ENCODE peak calls at places on chromosomes 4 and X, in four cellular contexts. N, V, M and K are unnamed samples.

GRCh38 chr4:166675411-166675810 is 558.9 kb downstream of the SPOCK3 start:
- DNase-seq in N (no peak), V (no peak), M (no peak), K (no peak)

GRCh38 chr4:105503484-105503883 is 29.6 kb upstream of the PPA2 start:
- DNase-seq in N (no peak), V (no peak), M (no peak), K (no peak)

GRCh38 chrX:134580947-134581346 is 77.3 kb downstream of the PLAC1 start:
- DNase-seq in N (no peak), V (no peak), M (no peak), K (no peak)

GRCh38 chrX:139596068-139596467 is 65.5 kb downstream of the F9 start:
- DNase-seq in N (no peak), V (no peak), M (no peak), K (no peak)

GRCh38 chr4:39698424-39699009 is 581 bp downstream of the UBE2K start:
- DNase-seq in N (no peak), V (peak; percentile 85), M (no peak), K (peak; percentile 74)

GRCh38 chrX:63784902-63785692 is at the start of gene ARHGEF9:
- DNase-seq in N (no peak), V (peak; percentile 81), M (no peak), K (peak; percentile 69)

GRCh38 chr4:134807231-134807745 is 605.7 kb upstream of the PABPC4L start:
- DNase-seq in N (no peak), V (no peak), M (no peak), K (no peak)

GRCh38 chr4:1002631-1003251 is 8.7 kb upstream of the FGFRL1 start:
- DNase-seq in N (no peak), V (no peak), M (no peak), K (no peak)

GRCh38 chrX:37926700-37927099 is 79.3 kb upstream of the DYNLT3 start:
- DNase-seq in N (no peak), V (no peak), M (no peak), K (peak; percentile 8)

GRCh38 chr4:107269175-107269574 is 233.1 kb upstream of the DKK2 start:
- DNase-seq in N (no peak), V (no peak), M (no peak), K (no peak)

GRCh38 chr4:137955615-137956014 is 286.5 kb downstream of the SLC7A11 start:
- DNase-seq in N (no peak), V (no peak), M (no peak), K (no peak)

GRCh38 chr4:136637071-136637777 is 895.1 kb downstream of the PCDH18 start:
- DNase-seq in N (peak; percentile 15), V (peak; percentile 78), M (no peak), K (peak; percentile 22)

GRCh38 chrX:53859890-53860289 is 173.4 kb upstream of the HUWE1 start:
- DNase-seq in N (no peak), V (no peak), M (no peak), K (no peak)

GRCh38 chr4:182277402-182277801 is 34.2 kb downstream of the TENM3 start:
- DNase-seq in N (no peak), V (no peak), M (no peak), K (no peak)

GRCh38 chr4:89413518-89413917 is 105.9 kb upstream of the GPRIN3 start:
- DNase-seq in N (no peak), V (no peak), M (no peak), K (no peak)

GRCh38 chrX:33041141-33041540 is 170.2 kb downstream of the DMD start:
- DNase-seq in N (no peak), V (no peak), M (no peak), K (no peak)

GRCh38 chr4:111802191-111802590 is 343.1 kb upstream of the FAM241A start:
- DNase-seq in N (no peak), V (no peak), M (no peak), K (no peak)

GRCh38 chr4:110869114-110869513 is 246.2 kb upstream of the PITX2 start:
- DNase-seq in N (no peak), V (no peak), M (no peak), K (no peak)

GRCh38 chrX:94401426-94401825 is 727.4 kb downstream of the FAM133A start:
- DNase-seq in N (no peak), V (no peak), M (no peak), K (no peak)

GRCh38 chr4:11468901-11469300 is 40.2 kb upstream of the HS3ST1 start:
- DNase-seq in N (no peak), V (no peak), M (no peak), K (no peak)

GRCh38 chr4:172736046-172736445 is 432.6 kb upstream of the GALNT7 start:
- DNase-seq in N (no peak), V (no peak), M (no peak), K (no peak)

GRCh38 chrX:40008841-40009461 is 88.8 kb downstream of the BCOR start:
- DNase-seq in N (no peak), V (peak; percentile 84), M (no peak), K (peak; percentile 82)

GRCh38 chrX:47327902-47328301 is 42.5 kb upstream of the ZNF157 start:
- DNase-seq in N (no peak), V (no peak), M (no peak), K (no peak)

GRCh38 chrX:112760697-112761096 is 79.9 kb downstream of the AMOT start:
- DNase-seq in N (no peak), V (no peak), M (no peak), K (no peak)

GRCh38 chrX:155314260-155314659 is 20.2 kb downstream of the CLIC2 start:
- DNase-seq in N (no peak), V (no peak), M (no peak), K (no peak)

GRCh38 chrX:112808007-112808406 is 32.6 kb downstream of the AMOT start:
- DNase-seq in N (no peak), V (no peak), M (no peak), K (no peak)

GRCh38 chrX:40912166-40912565 is 173.1 kb upstream of the USP9X start:
- DNase-seq in N (no peak), V (no peak), M (no peak), K (no peak)

GRCh38 chrX:82362550-82362949 is 1145.5 kb upstream of the POU3F4 start:
- DNase-seq in N (no peak), V (no peak), M (no peak), K (no peak)

GRCh38 chrX:41025926-41026325 is 59.3 kb upstream of the USP9X start:
- DNase-seq in N (no peak), V (no peak), M (no peak), K (no peak)

GRCh38 chr4:73718375-73719373 is 21.7 kb upstream of the CXCL8 start:
- DNase-seq in N (no peak), V (no peak), M (no peak), K (no peak)

GRCh38 chrX:148417934-148418333 is 82.5 kb upstream of the AFF2 start:
- DNase-seq in N (no peak), V (no peak), M (no peak), K (no peak)

GRCh38 chr4:103075435-103075893 is 1.1 kb downstream of the SLC9B2 start:
- DNase-seq in N (peak; percentile 1), V (no peak), M (no peak), K (peak; percentile 26)

GRCh38 chr4:98448923-98449322 is 187.7 kb downstream of the RAP1GDS1 start:
- DNase-seq in N (no peak), V (no peak), M (no peak), K (no peak)

GRCh38 chrX:153507484-153508178 is 9.8 kb upstream of the ATP2B3 start:
- DNase-seq in N (peak; percentile 26), V (peak; percentile 95), M (peak; percentile 71), K (peak; percentile 94)

GRCh38 chrX:53223955-53224859 is 800 bp downstream of the KDM5C start:
- DNase-seq in N (peak; percentile 28), V (peak; percentile 62), M (peak; percentile 1), K (peak; percentile 58)

GRCh38 chrX:130895299-130895698 is 7.7 kb downstream of the ENOX2 start:
- DNase-seq in N (no peak), V (no peak), M (no peak), K (no peak)

GRCh38 chr4:169604131-169604900 is 8.1 kb downstream of the NEK1 start:
- DNase-seq in N (no peak), V (no peak), M (no peak), K (peak; percentile 65)

GRCh38 chrX:22357621-22358020 is 84.9 kb downstream of the CBLL2 start:
- DNase-seq in N (no peak), V (no peak), M (no peak), K (no peak)